ENCODE peak calls at places on chromosomes 3 and 15, in five cellular contexts. Q, J, I, C and X are unnamed samples. For H3K36me3, the result is how much of the 10 kb centered on the place peaks cover.

GRCh38 chr3:139151530-139151929 is 106.8 kb upstream of the PRR23C start:
- DNase-seq in Q (no peak), J (no peak), I (no peak), C (no peak), X (no peak)

GRCh38 chr3:184186184-184186901 is at the start of gene ABCF3:
- DNase-seq in Q (peak), J (peak), I (no peak), C (no peak), X (peak)

GRCh38 chr3:111765136-111765535 is 93.9 kb upstream of the PHLDB2 start:
- DNase-seq in Q (no peak), J (no peak), I (no peak), C (no peak), X (no peak)

GRCh38 chr3:58350627-58351013 is 17.9 kb downstream of the PXK start:
- DNase-seq in Q (no peak), J (no peak), I (no peak), C (no peak), X (no peak)

GRCh38 chr15:34366271-34367043 is 539 bp downstream of the LPCAT4 start:
- DNase-seq in Q (peak), J (peak), I (peak), C (peak), X (peak)

GRCh38 chr3:51139616-51140015 is 245.5 kb upstream of the MANF start:
- DNase-seq in Q (no peak), J (no peak), I (no peak), C (no peak), X (no peak)

GRCh38 chr15:45573961-45574629 is 13.1 kb upstream of the BLOC1S6 start:
- DNase-seq in Q (no peak), J (no peak), I (no peak), C (no peak), X (no peak)

GRCh38 chr3:133414021-133414392 is 14.2 kb downstream of the BFSP2 start:
- DNase-seq in Q (no peak), J (no peak), I (no peak), C (no peak), X (no peak)

GRCh38 chr3:4983739-4984510 is 4.7 kb downstream of the BHLHE40 start:
- DNase-seq in Q (peak), J (peak), I (no peak), C (peak), X (peak)

GRCh38 chr3:98086873-98087272 is at the start of gene OR5AC2:
- DNase-seq in Q (no peak), J (no peak), I (no peak), C (no peak), X (no peak)

GRCh38 chr3:46312996-46313395 is 40.9 kb upstream of the CCR2 start:
- DNase-seq in Q (no peak), J (no peak), I (peak), C (no peak), X (peak)

GRCh38 chr15:55742927-55743614 is at the start of gene PRTG:
- DNase-seq in Q (no peak), J (peak), I (peak), C (no peak), X (no peak)

GRCh38 chr3:65406470-65406869 is 632.2 kb downstream of the MAGI1 start:
- DNase-seq in Q (no peak), J (no peak), I (no peak), C (no peak), X (peak)

GRCh38 chr15:47887181-47887580 is 169.9 kb downstream of the SEMA6D start:
- DNase-seq in Q (no peak), J (no peak), I (no peak), C (no peak), X (no peak)

DNA sequence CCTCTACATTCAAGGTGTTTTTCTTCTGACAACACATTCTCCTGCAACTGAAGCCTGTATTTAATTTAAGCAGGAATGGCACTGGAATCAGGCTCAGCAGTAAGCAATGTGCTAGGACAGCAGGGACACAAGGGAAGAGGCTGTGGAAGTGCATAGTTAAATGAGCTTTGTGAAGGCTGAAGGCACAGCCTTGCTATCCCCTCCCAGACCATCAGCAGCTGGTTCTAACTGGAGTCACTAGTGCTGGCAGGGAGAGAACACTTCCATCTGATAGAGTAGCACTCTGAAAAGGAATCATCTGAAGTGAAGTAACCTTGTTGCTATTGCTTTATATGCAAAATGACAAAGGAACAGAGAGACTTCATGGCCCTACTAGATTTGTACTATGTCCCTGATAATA is 14.7 kb downstream of the UQCC5 start:
- DNase-seq in Q (no peak), J (no peak), I (peak), C (no peak), X (no peak)
- H3K36me3 ChIP-seq in Q (under half), J (half or more), I (under half), C (under half), X (under half)

GRCh38 chr15:52787549-52788098 is 2.5 kb downstream of the ONECUT1 start:
- DNase-seq in Q (peak), J (no peak), I (no peak), C (no peak), X (no peak)
- H3K4me3 ChIP-seq in Q (no peak), J (no peak), I (no peak), C (no peak), X (no peak)

GRCh38 chr3:188682316-188682715 is 489.5 kb upstream of the TPRG1 start:
- DNase-seq in Q (no peak), J (no peak), I (no peak), C (no peak), X (no peak)

GRCh38 chr3:188685789-188686188 is 486.0 kb upstream of the TPRG1 start:
- DNase-seq in Q (no peak), J (no peak), I (no peak), C (no peak), X (peak)

GRCh38 chr3:188683032-188683491 is 488.7 kb upstream of the TPRG1 start:
- DNase-seq in Q (no peak), J (peak), I (no peak), C (no peak), X (peak)

DNA sequence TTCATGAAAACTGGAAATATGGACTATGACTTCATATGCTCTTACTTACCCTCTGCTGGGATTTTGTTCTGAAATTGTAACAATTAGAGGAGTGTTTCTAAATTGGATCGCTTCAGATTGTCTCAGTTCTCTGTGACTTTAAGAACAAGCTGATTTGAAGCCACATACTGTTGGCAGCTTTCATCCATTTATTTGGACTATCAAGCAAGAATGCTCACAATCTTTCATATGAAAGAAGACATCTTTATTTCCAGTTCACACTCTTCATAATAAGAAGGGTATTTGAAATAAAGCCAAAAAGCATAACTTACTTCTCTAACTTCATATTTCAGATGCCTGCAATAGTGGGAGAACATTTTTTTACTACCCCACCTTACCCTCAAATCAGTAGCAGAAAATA is 491.6 kb upstream of the TPRG1 start:
- DNase-seq in Q (no peak), J (no peak), I (no peak), C (no peak), X (no peak)
- H3K36me3 ChIP-seq in Q (under half), J (under half), I (under half), C (under half), X (under half)

GRCh38 chr3:183116051-183116614 is 16.8 kb upstream of the MCCC1 start:
- DNase-seq in Q (peak), J (peak), I (peak), C (peak), X (peak)
- H3K4me3 ChIP-seq in Q (no peak), J (peak), I (peak), C (peak), X (no peak)

GRCh38 chr3:49399467-49399866 is 12.3 kb downstream of the RHOA start:
- DNase-seq in Q (no peak), J (no peak), I (no peak), C (no peak), X (no peak)
- H3K36me3 ChIP-seq in Q (under half), J (under half), I (under half), C (under half), X (under half)

GRCh38 chr15:76972420-76973361 is 22.2 kb upstream of the PSTPIP1 start:
- DNase-seq in Q (no peak), J (peak), I (no peak), C (no peak), X (no peak)
- H3K4me3 ChIP-seq in Q (no peak), J (peak), I (no peak), C (no peak), X (no peak)

GRCh38 chr3:12729313-12729676 is 29.8 kb downstream of the TMEM40 start:
- DNase-seq in Q (no peak), J (peak), I (no peak), C (no peak), X (no peak)

GRCh38 chr3:12733566-12733965 is 25.5 kb downstream of the TMEM40 start:
- DNase-seq in Q (no peak), J (no peak), I (no peak), C (no peak), X (no peak)

GRCh38 chr3:12727937-12728336 is 31.1 kb downstream of the TMEM40 start:
- DNase-seq in Q (no peak), J (no peak), I (no peak), C (no peak), X (no peak)

GRCh38 chr3:12727481-12727880 is 31.6 kb downstream of the TMEM40 start:
- DNase-seq in Q (no peak), J (no peak), I (no peak), C (no peak), X (no peak)

DNA sequence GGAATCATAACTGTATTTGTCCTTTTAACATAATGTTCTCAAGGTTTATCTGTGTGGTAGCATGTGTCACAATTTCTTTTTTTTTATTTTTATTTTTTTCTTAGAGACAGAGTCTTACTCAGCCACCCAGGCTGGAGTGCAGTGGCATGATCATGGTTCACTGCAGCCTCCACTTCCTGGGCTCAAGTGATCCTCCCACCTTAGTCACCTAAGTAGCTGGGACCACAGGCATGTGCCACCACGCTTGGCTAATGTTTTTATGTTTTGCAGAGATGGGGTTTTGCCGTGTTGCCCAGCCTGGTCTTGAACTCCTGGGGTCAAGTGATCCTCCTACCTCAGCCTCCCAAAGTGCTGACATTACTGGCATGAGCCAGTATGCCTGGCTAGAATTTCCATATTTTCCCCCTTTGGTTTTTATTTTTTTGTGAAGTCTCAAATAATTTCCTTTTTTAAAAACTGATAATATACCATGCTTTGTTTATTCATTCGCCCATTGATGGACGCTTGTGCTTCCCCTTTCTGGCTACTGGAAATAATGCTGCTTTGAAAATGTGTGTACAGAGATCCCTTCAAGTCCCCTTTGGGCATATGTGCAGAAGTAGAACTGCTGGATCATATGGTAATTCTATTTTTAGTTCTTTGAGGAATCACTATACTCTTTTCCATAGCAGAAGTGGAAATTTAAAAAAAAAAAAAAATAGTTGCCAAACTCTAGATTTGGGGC is 28.4 kb downstream of the TMEM40 start:
- DNase-seq in Q (no peak), J (no peak), I (no peak), C (no peak), X (peak)
- H3K36me3 ChIP-seq in Q (under half), J (under half), I (under half), C (under half), X (under half)

DNA sequence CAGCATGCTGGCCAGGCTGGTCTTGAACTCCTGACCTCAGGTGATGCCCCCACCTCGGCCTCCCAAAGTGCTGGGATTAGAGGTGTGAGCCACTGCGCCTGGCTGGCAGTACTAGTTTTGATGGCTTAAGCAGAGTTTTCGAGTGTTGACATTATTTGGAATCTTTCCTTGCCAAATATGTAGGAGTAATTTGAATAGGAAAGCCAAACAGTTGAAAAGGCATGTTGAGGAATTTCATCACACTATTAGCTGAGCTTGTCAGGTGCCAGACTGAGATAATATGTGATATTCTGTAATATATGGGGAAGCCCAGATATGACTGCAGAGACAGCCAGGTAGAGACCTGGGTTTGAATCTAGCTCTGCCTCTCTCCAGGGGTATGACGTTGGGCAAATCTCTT is 109.3 kb downstream of the SV2B start:
- DNase-seq in Q (no peak), J (no peak), I (no peak), C (no peak), X (no peak)
- H3K4me3 ChIP-seq in Q (no peak), J (no peak), I (no peak), C (no peak), X (no peak)